ENCODE peak calls at places on chromosomes 1 and 21, in five cellular contexts. I is tibial nerve; C is naive thymus-derived CD4-positive, alpha-beta T cell; A is cardiac fibroblast; O is HCT116. E is an unnamed sample.
A peak's percentile ranks its signal among the peaks of the same experiment; 100 is the strongest.

GRCh38 chr1:42730988-42731387 is 9.0 kb downstream of the CLDN19 start:
- DNase-seq in I (no peak), C (no peak), A (peak; percentile 26), O (peak; percentile 64), E (no peak)

GRCh38 chr21:25441835-25442234 is 165.4 kb downstream of the MRPL39 start:
- DNase-seq in I (no peak), C (no peak), A (no peak), O (no peak), E (no peak)

GRCh38 chr1:168408531-168409242 is 128.0 kb downstream of the TBX19 start:
- DNase-seq in I (no peak), C (no peak), A (peak; percentile 13), O (peak; percentile 95), E (peak; percentile 23)

GRCh38 chr1:223180803-223181321 is 37.8 kb upstream of the TLR5 start:
- DNase-seq in I (no peak), C (no peak), A (no peak), O (no peak), E (peak; percentile 23)

GRCh38 chr1:52037402-52037814 is 3.8 kb upstream of the KTI12 start:
- DNase-seq in I (no peak), C (no peak), A (peak; percentile 57), O (no peak), E (peak; percentile 97)

GRCh38 chr1:152770411-152770810 is 4.5 kb upstream of the LCE1F start:
- DNase-seq in I (no peak), C (no peak), A (no peak), O (no peak), E (no peak)

GRCh38 chr1:172647110-172647564 is 11.8 kb upstream of the FASLG start:
- DNase-seq in I (no peak), C (no peak), A (no peak), O (no peak), E (no peak)

GRCh38 chr1:21342961-21343838 is 52.9 kb upstream of the ECE1 start:
- DNase-seq in I (no peak), C (no peak), A (no peak), O (no peak), E (peak; percentile 60)

GRCh38 chr1:232574867-232575523 is 54.9 kb downstream of the SIPA1L2 start:
- DNase-seq in I (no peak), C (no peak), A (no peak), O (no peak), E (peak; percentile 24)

GRCh38 chr1:63871451-63871850 is 97.6 kb downstream of the ROR1 start:
- DNase-seq in I (no peak), C (no peak), A (no peak), O (no peak), E (no peak)

GRCh38 chr1:8427493-8427892 is 109.6 kb downstream of the SLC45A1 start:
- DNase-seq in I (no peak), C (peak; percentile 29), A (no peak), O (no peak), E (peak; percentile 44)

GRCh38 chr1:175690298-175690697 is 53.1 kb downstream of the TNR start:
- DNase-seq in I (no peak), C (no peak), A (no peak), O (no peak), E (no peak)

GRCh38 chr1:159170639-159171038 is 776 bp upstream of the CADM3 start:
- DNase-seq in I (no peak), C (no peak), A (peak; percentile 50), O (no peak), E (no peak)

GRCh38 chr1:70431874-70432273 is 20.8 kb downstream of the CTH start:
- DNase-seq in I (no peak), C (no peak), A (no peak), O (no peak), E (no peak)

GRCh38 chr1:195584870-195585624 is 1023.2 kb downstream of the KCNT2 start:
- DNase-seq in I (no peak), C (no peak), A (no peak), O (peak; percentile 31), E (no peak)

GRCh38 chr1:206540044-206540758 is 32.9 kb downstream of the RASSF5 start:
- DNase-seq in I (peak; percentile 38), C (no peak), A (no peak), O (no peak), E (no peak)

GRCh38 chr1:226962421-226963391 is 22.6 kb downstream of the COQ8A start:
- DNase-seq in I (no peak), C (no peak), A (no peak), O (no peak), E (no peak)

GRCh38 chr1:94562502-94563260 is 21.1 kb upstream of the F3 start:
- DNase-seq in I (no peak), C (no peak), A (no peak), O (no peak), E (no peak)

GRCh38 chr1:156704930-156705320 is 458 bp downstream of the CRABP2 start:
- DNase-seq in I (peak; percentile 37), C (no peak), A (peak; percentile 67), O (no peak), E (peak; percentile 65)

GRCh38 chr1:35706846-35707245 is 11.8 kb downstream of the C1orf216 start:
- DNase-seq in I (no peak), C (no peak), A (no peak), O (no peak), E (no peak)

GRCh38 chr1:34985063-34985770 is at the start of gene TMEM35B:
- DNase-seq in I (peak; percentile 41), C (peak; percentile 81), A (peak; percentile 55), O (no peak), E (peak; percentile 41)

GRCh38 chr1:2636733-2637132 is 3.9 kb upstream of the MMEL1 start:
- DNase-seq in I (no peak), C (no peak), A (no peak), O (no peak), E (no peak)

GRCh38 chr1:168939131-168939946 is 167.2 kb upstream of the ATP1B1 start:
- DNase-seq in I (no peak), C (no peak), A (no peak), O (no peak), E (no peak)

GRCh38 chr1:70745199-70745598 is 302.4 kb downstream of the PTGER3 start:
- DNase-seq in I (no peak), C (no peak), A (peak; percentile 31), O (peak; percentile 4), E (peak; percentile 6)

GRCh38 chr1:156705918-156706646 is 699 bp upstream of the CRABP2 start:
- DNase-seq in I (peak; percentile 49), C (peak; percentile 75), A (peak; percentile 40), O (no peak), E (peak; percentile 70)

GRCh38 chr1:160122978-160123495 is 7.5 kb downstream of the ATP1A2 start:
- DNase-seq in I (no peak), C (no peak), A (no peak), O (no peak), E (no peak)

GRCh38 chr1:96370752-96371151 is 350.8 kb upstream of the PTBP2 start:
- DNase-seq in I (no peak), C (no peak), A (peak; percentile 88), O (peak; percentile 16), E (peak; percentile 92)

GRCh38 chr1:96374076-96374762 is 347.4 kb upstream of the PTBP2 start:
- DNase-seq in I (no peak), C (no peak), A (peak; percentile 45), O (no peak), E (peak; percentile 61)

GRCh38 chr1:96376846-96377245 is 344.7 kb upstream of the PTBP2 start:
- DNase-seq in I (no peak), C (no peak), A (no peak), O (no peak), E (no peak)

GRCh38 chr1:96367791-96368190 is 353.8 kb upstream of the PTBP2 start:
- DNase-seq in I (no peak), C (no peak), A (peak; percentile 43), O (no peak), E (no peak)

GRCh38 chr1:96372881-96373280 is 348.7 kb upstream of the PTBP2 start:
- DNase-seq in I (no peak), C (no peak), A (peak; percentile 46), O (no peak), E (no peak)
- H3K4me3 ChIP-seq in I (no peak overlapping the region), C (no peak overlapping the region), A (no peak overlapping the region), O (no peak overlapping the region), E (no peak overlapping the region)

DNA sequence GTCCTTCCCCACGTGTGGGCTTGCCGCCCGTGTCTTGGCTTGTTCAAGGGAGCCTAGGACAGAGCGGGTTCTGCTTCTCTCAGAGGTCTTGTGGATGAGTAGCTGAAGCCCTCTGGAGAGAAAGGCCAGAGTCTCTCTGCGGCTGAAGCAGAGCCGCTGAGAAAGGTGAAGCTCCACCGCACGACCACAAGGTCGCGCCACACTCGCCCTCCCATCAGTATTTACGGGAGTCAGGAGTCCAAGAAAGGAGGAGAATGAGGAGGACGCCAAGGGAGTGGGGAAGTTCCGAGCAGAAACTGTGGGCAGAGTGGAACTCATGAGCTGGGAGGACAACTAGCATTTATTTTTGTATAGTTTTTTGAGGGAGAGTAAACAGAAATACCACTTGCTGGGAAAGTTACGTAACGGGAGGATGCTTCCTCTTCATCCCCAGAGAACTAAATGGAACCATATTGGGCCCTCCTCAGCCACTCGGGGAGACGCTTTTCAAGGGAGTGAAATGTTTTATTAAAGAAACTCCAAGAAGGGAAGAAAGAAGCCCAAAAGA is 51.6 kb upstream of the HAO2 start:
- DNase-seq in I (no peak), C (no peak), A (no peak), O (peak; percentile 27), E (no peak)
- H3K4me3 ChIP-seq in I (no peak overlapping the region), C (no peak overlapping the region), A (no peak overlapping the region), O (no peak overlapping the region), E (no peak overlapping the region)

GRCh38 chr1:202862672-202863560 is 26.0 kb downstream of the RABIF start:
- DNase-seq in I (no peak), C (no peak), A (no peak), O (no peak), E (no peak)

GRCh38 chr1:202858789-202859414 is 30.0 kb downstream of the RABIF start:
- DNase-seq in I (peak; percentile 22), C (no peak), A (no peak), O (no peak), E (no peak)

GRCh38 chr1:202861420-202862121 is 27.4 kb downstream of the RABIF start:
- DNase-seq in I (peak; percentile 85), C (peak; percentile 10), A (peak; percentile 81), O (peak; percentile 75), E (peak; percentile 89)

GRCh38 chr1:202858306-202858705 is 30.6 kb downstream of the RABIF start:
- DNase-seq in I (peak; percentile 47), C (no peak), A (peak; percentile 76), O (no peak), E (peak; percentile 88)

DNA sequence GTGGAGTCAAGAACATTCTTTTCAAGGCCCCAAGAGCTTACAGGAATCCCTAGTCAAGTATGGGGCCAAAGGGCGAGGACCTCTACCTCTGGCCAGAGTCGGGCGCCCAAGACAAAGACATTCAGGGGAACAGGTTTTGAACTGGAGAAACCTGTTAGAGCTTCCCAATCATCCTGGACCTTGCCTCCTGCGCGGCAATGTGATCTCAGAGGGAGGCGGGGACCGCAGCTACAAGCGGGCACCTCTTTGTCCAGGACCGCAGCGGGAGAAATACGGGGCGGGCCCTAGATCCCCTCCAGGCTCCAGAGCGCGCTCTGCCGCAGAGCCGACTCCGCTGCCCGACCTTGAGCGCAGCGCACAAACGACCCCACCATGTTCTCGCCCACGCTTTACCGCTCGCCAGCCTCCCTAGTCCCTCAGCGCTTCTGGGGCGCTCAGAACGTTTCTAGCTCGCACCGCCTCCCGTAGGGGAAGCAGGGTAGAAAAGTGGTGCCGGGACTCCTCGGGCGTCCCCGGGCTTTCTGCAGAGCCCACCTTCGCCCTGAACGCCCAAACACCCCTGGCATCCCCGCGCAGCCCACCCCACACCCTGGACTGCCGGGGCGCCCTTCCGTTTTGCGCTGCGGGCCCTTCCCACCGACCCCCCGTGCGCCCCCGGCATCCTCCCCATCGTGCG is 28.1 kb downstream of the RABIF start:
- DNase-seq in I (no peak), C (no peak), A (peak; percentile 24), O (peak; percentile 38), E (peak; percentile 25)
- H3K4me3 ChIP-seq in I (peak overlapping the region; percentile 83), C (peak overlapping the region; percentile 53), A (peak overlapping the region; percentile 66), O (peak overlapping the region; percentile 76), E (peak overlapping the region; percentile 73)

GRCh38 chr1:55384589-55385136 is 169.5 kb upstream of the USP24 start:
- DNase-seq in I (no peak), C (no peak), A (no peak), O (no peak), E (no peak)
- H3K4me3 ChIP-seq in I (no peak overlapping the region), C (no peak overlapping the region), A (no peak overlapping the region), O (no peak overlapping the region), E (no peak overlapping the region)